ENCODE peak calls at places on chromosomes 2 and 18, in nine cellular contexts. One of them, this sample, is unnamed. For H3K4me1 and H3K36me3, the result is how much of the 10 kb centered on the place peaks cover.

GRCh38 chr2:85601771-85602475 is 575 bp downstream of the TMEM150A start:
- DNase-seq in DND-41: no peak
- DNase-seq in naive thymus-derived CD4-positive, alpha-beta T cell: no peak
- DNase-seq in stomach: peak
- DNase-seq in tibial artery: peak
- DNase-seq in aorta: peak
- DNase-seq in fibroblast of lung: peak
- DNase-seq in CD4-positive, CD25-positive, alpha-beta regulatory T cell: no peak
- DNase-seq in endothelial cell of umbilical vein: no peak
- DNase-seq in this sample: no peak

GRCh38 chr2:240397542-240397916 is 37.9 kb upstream of the GPC1 start:
- DNase-seq in CD4-positive, CD25-positive, alpha-beta regulatory T cell: no peak
- DNase-seq in naive thymus-derived CD4-positive, alpha-beta T cell: no peak
- DNase-seq in stomach: no peak
- DNase-seq in aorta: peak
- DNase-seq in fibroblast of lung: no peak
- DNase-seq in DND-41: no peak
- DNase-seq in endothelial cell of umbilical vein: no peak
- DNase-seq in tibial artery: peak
- DNase-seq in this sample: no peak

GRCh38 chr2:85110991-85111560 is 22.1 kb upstream of the TCF7L1 start:
- DNase-seq in endothelial cell of umbilical vein: no peak
- DNase-seq in tibial artery: no peak
- DNase-seq in aorta: no peak
- DNase-seq in DND-41: no peak
- DNase-seq in CD4-positive, CD25-positive, alpha-beta regulatory T cell: no peak
- DNase-seq in stomach: no peak
- DNase-seq in fibroblast of lung: peak
- DNase-seq in naive thymus-derived CD4-positive, alpha-beta T cell: no peak
- DNase-seq in this sample: no peak

GRCh38 chr18:62061812-62062211 is 125.0 kb downstream of the PIGN start:
- DNase-seq in DND-41: no peak
- DNase-seq in tibial artery: no peak
- DNase-seq in aorta: no peak
- DNase-seq in CD4-positive, CD25-positive, alpha-beta regulatory T cell: no peak
- DNase-seq in stomach: no peak
- DNase-seq in fibroblast of lung: no peak
- DNase-seq in naive thymus-derived CD4-positive, alpha-beta T cell: no peak
- DNase-seq in endothelial cell of umbilical vein: no peak
- DNase-seq in this sample: no peak

GRCh38 chr18:12295389-12296086 is 12.5 kb upstream of the TUBB6 start:
- DNase-seq in naive thymus-derived CD4-positive, alpha-beta T cell: no peak
- DNase-seq in fibroblast of lung: peak
- DNase-seq in stomach: no peak
- DNase-seq in endothelial cell of umbilical vein: peak
- DNase-seq in tibial artery: no peak
- DNase-seq in aorta: no peak
- DNase-seq in CD4-positive, CD25-positive, alpha-beta regulatory T cell: no peak
- DNase-seq in DND-41: no peak
- DNase-seq in this sample: peak

GRCh38 chr2:113324684-113325160 is 46.0 kb upstream of the PAX8 start:
- DNase-seq in fibroblast of lung: peak
- DNase-seq in aorta: no peak
- DNase-seq in tibial artery: no peak
- DNase-seq in DND-41: peak
- DNase-seq in naive thymus-derived CD4-positive, alpha-beta T cell: peak
- DNase-seq in endothelial cell of umbilical vein: peak
- DNase-seq in CD4-positive, CD25-positive, alpha-beta regulatory T cell: no peak
- DNase-seq in stomach: peak
- DNase-seq in this sample: no peak

GRCh38 chr2:115161531-115162453 is 719.4 kb downstream of the DPP10 start:
- DNase-seq in aorta: no peak
- DNase-seq in CD4-positive, CD25-positive, alpha-beta regulatory T cell: no peak
- DNase-seq in endothelial cell of umbilical vein: no peak
- DNase-seq in tibial artery: no peak
- DNase-seq in DND-41: no peak
- DNase-seq in naive thymus-derived CD4-positive, alpha-beta T cell: no peak
- DNase-seq in stomach: peak
- DNase-seq in fibroblast of lung: no peak
- DNase-seq in this sample: no peak

GRCh38 chr2:200253631-200254030 is 52.9 kb upstream of the SPATS2L start:
- DNase-seq in aorta: no peak
- DNase-seq in naive thymus-derived CD4-positive, alpha-beta T cell: no peak
- DNase-seq in stomach: no peak
- DNase-seq in tibial artery: no peak
- DNase-seq in endothelial cell of umbilical vein: no peak
- DNase-seq in DND-41: no peak
- DNase-seq in CD4-positive, CD25-positive, alpha-beta regulatory T cell: no peak
- DNase-seq in fibroblast of lung: peak
- DNase-seq in this sample: no peak

GRCh38 chr18:12307871-12308385 is at the start of gene TUBB6:
- DNase-seq in aorta: peak
- DNase-seq in endothelial cell of umbilical vein: peak
- DNase-seq in CD4-positive, CD25-positive, alpha-beta regulatory T cell: no peak
- DNase-seq in naive thymus-derived CD4-positive, alpha-beta T cell: no peak
- DNase-seq in DND-41: no peak
- DNase-seq in stomach: peak
- DNase-seq in tibial artery: peak
- DNase-seq in fibroblast of lung: peak
- DNase-seq in this sample: peak

GRCh38 chr2:3280197-3280596 is 97.4 kb downstream of the EIPR1 start:
- DNase-seq in fibroblast of lung: no peak
- DNase-seq in endothelial cell of umbilical vein: no peak
- DNase-seq in tibial artery: peak
- DNase-seq in DND-41: no peak
- DNase-seq in CD4-positive, CD25-positive, alpha-beta regulatory T cell: no peak
- DNase-seq in stomach: peak
- DNase-seq in naive thymus-derived CD4-positive, alpha-beta T cell: no peak
- DNase-seq in aorta: no peak
- DNase-seq in this sample: no peak

GRCh38 chr2:181805228-181806038 is 86.1 kb upstream of the ITPRID2 start:
- DNase-seq in endothelial cell of umbilical vein: peak
- DNase-seq in stomach: no peak
- DNase-seq in CD4-positive, CD25-positive, alpha-beta regulatory T cell: no peak
- DNase-seq in tibial artery: no peak
- DNase-seq in DND-41: no peak
- DNase-seq in naive thymus-derived CD4-positive, alpha-beta T cell: no peak
- DNase-seq in fibroblast of lung: peak
- DNase-seq in aorta: no peak
- DNase-seq in this sample: no peak

GRCh38 chr18:13232971-13233565 is 14.5 kb downstream of the LDLRAD4 start:
- DNase-seq in tibial artery: no peak
- DNase-seq in aorta: no peak
- DNase-seq in endothelial cell of umbilical vein: no peak
- DNase-seq in CD4-positive, CD25-positive, alpha-beta regulatory T cell: no peak
- DNase-seq in DND-41: no peak
- DNase-seq in fibroblast of lung: no peak
- DNase-seq in naive thymus-derived CD4-positive, alpha-beta T cell: no peak
- DNase-seq in stomach: no peak
- DNase-seq in this sample: peak

GRCh38 chr2:178386951-178387602 is 63.9 kb downstream of the PRKRA start:
- DNase-seq in aorta: no peak
- DNase-seq in stomach: no peak
- DNase-seq in tibial artery: no peak
- DNase-seq in naive thymus-derived CD4-positive, alpha-beta T cell: no peak
- DNase-seq in DND-41: no peak
- DNase-seq in fibroblast of lung: peak
- DNase-seq in endothelial cell of umbilical vein: peak
- DNase-seq in CD4-positive, CD25-positive, alpha-beta regulatory T cell: no peak
- DNase-seq in this sample: no peak

GRCh38 chr2:43276962-43277383 is 50.6 kb upstream of the ZFP36L2 start:
- DNase-seq in DND-41: no peak
- DNase-seq in endothelial cell of umbilical vein: peak
- DNase-seq in naive thymus-derived CD4-positive, alpha-beta T cell: no peak
- DNase-seq in CD4-positive, CD25-positive, alpha-beta regulatory T cell: no peak
- DNase-seq in tibial artery: peak
- DNase-seq in aorta: no peak
- DNase-seq in stomach: peak
- DNase-seq in fibroblast of lung: peak
- DNase-seq in this sample: no peak

GRCh38 chr2:200625317-200625716 is 39.5 kb downstream of the AOX1 start:
- DNase-seq in DND-41: no peak
- DNase-seq in fibroblast of lung: no peak
- DNase-seq in CD4-positive, CD25-positive, alpha-beta regulatory T cell: no peak
- DNase-seq in tibial artery: no peak
- DNase-seq in aorta: no peak
- DNase-seq in endothelial cell of umbilical vein: no peak
- DNase-seq in naive thymus-derived CD4-positive, alpha-beta T cell: no peak
- DNase-seq in stomach: no peak
- DNase-seq in this sample: no peak

GRCh38 chr18:47997338-47997780 is 66.9 kb upstream of the SMAD2 start:
- DNase-seq in endothelial cell of umbilical vein: no peak
- DNase-seq in fibroblast of lung: no peak
- DNase-seq in tibial artery: no peak
- DNase-seq in aorta: no peak
- DNase-seq in DND-41: peak
- DNase-seq in naive thymus-derived CD4-positive, alpha-beta T cell: no peak
- DNase-seq in CD4-positive, CD25-positive, alpha-beta regulatory T cell: no peak
- DNase-seq in stomach: no peak
- DNase-seq in this sample: no peak

GRCh38 chr18:32358075-32358474 is 112.6 kb downstream of the GAREM1 start:
- DNase-seq in endothelial cell of umbilical vein: no peak
- DNase-seq in fibroblast of lung: no peak
- DNase-seq in aorta: no peak
- DNase-seq in naive thymus-derived CD4-positive, alpha-beta T cell: no peak
- DNase-seq in CD4-positive, CD25-positive, alpha-beta regulatory T cell: no peak
- DNase-seq in stomach: no peak
- DNase-seq in DND-41: no peak
- DNase-seq in tibial artery: no peak
- DNase-seq in this sample: no peak

GRCh38 chr2:197011777-197012641 is 85.5 kb upstream of the PGAP1 start:
- DNase-seq in CD4-positive, CD25-positive, alpha-beta regulatory T cell: no peak
- DNase-seq in endothelial cell of umbilical vein: peak
- DNase-seq in tibial artery: no peak
- DNase-seq in aorta: no peak
- DNase-seq in fibroblast of lung: peak
- DNase-seq in stomach: no peak
- DNase-seq in naive thymus-derived CD4-positive, alpha-beta T cell: peak
- DNase-seq in DND-41: peak
- DNase-seq in this sample: no peak

GRCh38 chr2:105795575-105795934 is 50.8 kb downstream of the NCK2 start:
- DNase-seq in naive thymus-derived CD4-positive, alpha-beta T cell: no peak
- DNase-seq in endothelial cell of umbilical vein: peak
- DNase-seq in DND-41: peak
- DNase-seq in stomach: no peak
- DNase-seq in fibroblast of lung: no peak
- DNase-seq in CD4-positive, CD25-positive, alpha-beta regulatory T cell: no peak
- DNase-seq in aorta: no peak
- DNase-seq in tibial artery: no peak
- DNase-seq in this sample: no peak

GRCh38 chr2:21667638-21668037 is 543.9 kb downstream of the TDRD15 start:
- DNase-seq in CD4-positive, CD25-positive, alpha-beta regulatory T cell: no peak
- DNase-seq in endothelial cell of umbilical vein: no peak
- DNase-seq in fibroblast of lung: no peak
- DNase-seq in tibial artery: no peak
- DNase-seq in stomach: no peak
- DNase-seq in naive thymus-derived CD4-positive, alpha-beta T cell: no peak
- DNase-seq in DND-41: no peak
- DNase-seq in aorta: no peak
- DNase-seq in this sample: no peak

GRCh38 chr2:9800639-9800974 is 42.7 kb upstream of the TAF1B start:
- DNase-seq in aorta: no peak
- DNase-seq in tibial artery: no peak
- DNase-seq in fibroblast of lung: no peak
- DNase-seq in CD4-positive, CD25-positive, alpha-beta regulatory T cell: no peak
- DNase-seq in naive thymus-derived CD4-positive, alpha-beta T cell: no peak
- DNase-seq in endothelial cell of umbilical vein: no peak
- DNase-seq in stomach: no peak
- DNase-seq in DND-41: no peak
- DNase-seq in this sample: no peak
- H3K4me1 ChIP-seq in aorta: under half
- H3K4me1 ChIP-seq in tibial artery: under half
- H3K4me1 ChIP-seq in fibroblast of lung: under half
- H3K4me1 ChIP-seq in CD4-positive, CD25-positive, alpha-beta regulatory T cell: under half
- H3K4me1 ChIP-seq in naive thymus-derived CD4-positive, alpha-beta T cell: under half
- H3K4me1 ChIP-seq in endothelial cell of umbilical vein: under half
- H3K4me1 ChIP-seq in stomach: under half
- H3K4me1 ChIP-seq in DND-41: under half
- H3K4me1 ChIP-seq in this sample: under half

GRCh38 chr2:9497017-9497416 is 22.7 kb downstream of the IAH1 start:
- DNase-seq in fibroblast of lung: no peak
- DNase-seq in naive thymus-derived CD4-positive, alpha-beta T cell: no peak
- DNase-seq in aorta: no peak
- DNase-seq in DND-41: no peak
- DNase-seq in tibial artery: no peak
- DNase-seq in endothelial cell of umbilical vein: no peak
- DNase-seq in stomach: no peak
- DNase-seq in CD4-positive, CD25-positive, alpha-beta regulatory T cell: no peak
- DNase-seq in this sample: no peak
- H3K36me3 ChIP-seq in fibroblast of lung: under half
- H3K36me3 ChIP-seq in naive thymus-derived CD4-positive, alpha-beta T cell: under half
- H3K36me3 ChIP-seq in aorta: under half
- H3K36me3 ChIP-seq in DND-41: half or more
- H3K36me3 ChIP-seq in tibial artery: half or more
- H3K36me3 ChIP-seq in endothelial cell of umbilical vein: under half
- H3K36me3 ChIP-seq in stomach: half or more
- H3K36me3 ChIP-seq in CD4-positive, CD25-positive, alpha-beta regulatory T cell: half or more
- H3K36me3 ChIP-seq in this sample: under half

DNA sequence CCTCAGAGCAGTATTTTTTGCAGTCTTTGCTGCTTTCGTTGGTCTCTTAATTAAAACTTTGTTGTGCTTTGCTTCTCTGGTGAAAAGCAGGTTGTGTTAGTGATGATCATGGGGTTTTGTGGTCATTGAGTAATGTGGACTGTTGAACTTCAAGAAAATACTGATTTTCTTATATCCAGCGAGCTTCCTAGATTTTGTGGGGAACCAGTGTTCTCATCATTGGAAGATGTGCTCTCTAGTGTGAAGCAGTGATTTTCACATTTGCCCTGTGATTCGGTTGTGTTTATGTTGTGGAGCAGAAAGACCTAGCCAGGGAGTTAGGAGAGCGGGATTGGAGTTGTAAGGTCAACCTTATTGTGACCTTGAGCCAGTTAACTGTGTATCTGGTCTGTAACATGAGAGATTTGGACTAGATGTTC is 12.4 kb downstream of the ASAP2 start:
- DNase-seq in CD4-positive, CD25-positive, alpha-beta regulatory T cell: no peak
- DNase-seq in DND-41: no peak
- DNase-seq in stomach: no peak
- DNase-seq in endothelial cell of umbilical vein: no peak
- DNase-seq in tibial artery: no peak
- DNase-seq in naive thymus-derived CD4-positive, alpha-beta T cell: no peak
- DNase-seq in aorta: no peak
- DNase-seq in fibroblast of lung: peak
- DNase-seq in this sample: no peak
- H3K4me1 ChIP-seq in CD4-positive, CD25-positive, alpha-beta regulatory T cell: under half
- H3K4me1 ChIP-seq in DND-41: under half
- H3K4me1 ChIP-seq in stomach: half or more
- H3K4me1 ChIP-seq in endothelial cell of umbilical vein: under half
- H3K4me1 ChIP-seq in tibial artery: half or more
- H3K4me1 ChIP-seq in naive thymus-derived CD4-positive, alpha-beta T cell: under half
- H3K4me1 ChIP-seq in aorta: under half
- H3K4me1 ChIP-seq in fibroblast of lung: under half
- H3K4me1 ChIP-seq in this sample: half or more

DNA sequence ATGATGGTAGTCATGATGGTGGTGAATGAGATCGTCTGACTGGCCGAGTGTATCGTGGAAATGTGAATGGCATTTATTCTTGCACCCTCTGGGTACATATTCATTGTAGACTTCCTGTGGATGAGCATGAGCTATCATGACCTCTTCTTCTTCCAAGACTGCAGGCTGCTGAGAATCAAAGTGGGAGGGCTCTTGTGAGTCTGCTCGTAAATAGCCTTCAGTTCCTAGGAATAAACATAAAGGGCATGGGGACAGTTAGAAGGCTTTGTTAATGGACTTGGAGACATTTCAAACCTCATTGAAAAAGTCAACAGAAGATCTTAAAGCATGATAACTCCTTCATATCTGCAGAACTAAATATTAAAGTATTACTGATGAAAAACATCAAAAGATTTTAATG is 14.9 kb downstream of the SLC39A6 start:
- DNase-seq in endothelial cell of umbilical vein: no peak
- DNase-seq in tibial artery: no peak
- DNase-seq in naive thymus-derived CD4-positive, alpha-beta T cell: no peak
- DNase-seq in DND-41: no peak
- DNase-seq in fibroblast of lung: no peak
- DNase-seq in CD4-positive, CD25-positive, alpha-beta regulatory T cell: no peak
- DNase-seq in stomach: no peak
- DNase-seq in aorta: no peak
- DNase-seq in this sample: no peak
- H3K36me3 ChIP-seq in endothelial cell of umbilical vein: under half
- H3K36me3 ChIP-seq in tibial artery: half or more
- H3K36me3 ChIP-seq in naive thymus-derived CD4-positive, alpha-beta T cell: under half
- H3K36me3 ChIP-seq in DND-41: half or more
- H3K36me3 ChIP-seq in fibroblast of lung: under half
- H3K36me3 ChIP-seq in CD4-positive, CD25-positive, alpha-beta regulatory T cell: under half
- H3K36me3 ChIP-seq in stomach: half or more
- H3K36me3 ChIP-seq in aorta: under half
- H3K36me3 ChIP-seq in this sample: under half

This sample was measured in vagina.